ENCODE peak calls at places on chromosomes 1 and 21, in eight cellular contexts. One of them, this sample, is unnamed.

GRCh38 chr1:100622966-100623762 is 85.2 kb downstream of the GPR88 start:
- DNase-seq in fibroblast of pulmonary artery: peak
- DNase-seq in GM13976: no peak
- DNase-seq in ovary: no peak
- DNase-seq in GM12865: no peak
- DNase-seq in omental fat pad: no peak
- DNase-seq in endothelial cell: no peak
- DNase-seq in dorsolateral prefrontal cortex: no peak
- DNase-seq in this sample: no peak

GRCh38 chr1:12167493-12168429 is 970 bp downstream of the TNFRSF1B start:
- DNase-seq in fibroblast of pulmonary artery: no peak
- DNase-seq in GM13976: peak
- DNase-seq in ovary: no peak
- DNase-seq in GM12865: peak
- DNase-seq in omental fat pad: no peak
- DNase-seq in endothelial cell: no peak
- DNase-seq in dorsolateral prefrontal cortex: no peak
- DNase-seq in this sample: peak

GRCh38 chr1:237084399-237085077 is 42.6 kb downstream of the RYR2 start:
- DNase-seq in fibroblast of pulmonary artery: no peak
- DNase-seq in GM13976: no peak
- DNase-seq in ovary: no peak
- DNase-seq in GM12865: no peak
- DNase-seq in omental fat pad: no peak
- DNase-seq in endothelial cell: no peak
- DNase-seq in dorsolateral prefrontal cortex: no peak
- DNase-seq in this sample: no peak

GRCh38 chr1:42957880-42958487 is 684 bp downstream of the SLC2A1 start:
- DNase-seq in fibroblast of pulmonary artery: peak
- DNase-seq in GM13976: peak
- DNase-seq in ovary: peak
- DNase-seq in GM12865: peak
- DNase-seq in omental fat pad: no peak
- DNase-seq in endothelial cell: peak
- DNase-seq in dorsolateral prefrontal cortex: peak
- DNase-seq in this sample: peak

GRCh38 chr1:218772575-218772974 is 401.1 kb upstream of the LYPLAL1 start:
- DNase-seq in fibroblast of pulmonary artery: peak
- DNase-seq in GM13976: no peak
- DNase-seq in ovary: no peak
- DNase-seq in GM12865: no peak
- DNase-seq in omental fat pad: no peak
- DNase-seq in endothelial cell: no peak
- DNase-seq in dorsolateral prefrontal cortex: no peak
- DNase-seq in this sample: no peak

GRCh38 chr1:9338354-9339250 is 45.9 kb downstream of the SPSB1 start:
- DNase-seq in fibroblast of pulmonary artery: no peak
- DNase-seq in GM13976: no peak
- DNase-seq in ovary: peak
- DNase-seq in GM12865: no peak
- DNase-seq in omental fat pad: no peak
- DNase-seq in endothelial cell: peak
- DNase-seq in dorsolateral prefrontal cortex: no peak
- DNase-seq in this sample: no peak

GRCh38 chr1:64098856-64099606 is 104.4 kb upstream of the UBE2U start:
- DNase-seq in fibroblast of pulmonary artery: peak
- DNase-seq in GM13976: no peak
- DNase-seq in ovary: no peak
- DNase-seq in GM12865: no peak
- DNase-seq in omental fat pad: no peak
- DNase-seq in endothelial cell: no peak
- DNase-seq in dorsolateral prefrontal cortex: no peak
- DNase-seq in this sample: no peak

GRCh38 chr1:41739061-41739955 is 179.4 kb downstream of the HIVEP3 start:
- DNase-seq in fibroblast of pulmonary artery: peak
- DNase-seq in GM13976: peak
- DNase-seq in ovary: no peak
- DNase-seq in GM12865: peak
- DNase-seq in omental fat pad: peak
- DNase-seq in endothelial cell: no peak
- DNase-seq in dorsolateral prefrontal cortex: peak
- DNase-seq in this sample: peak

GRCh38 chr1:153390938-153391710 is at the start of gene S100A8:
- DNase-seq in fibroblast of pulmonary artery: peak
- DNase-seq in GM13976: no peak
- DNase-seq in ovary: no peak
- DNase-seq in GM12865: no peak
- DNase-seq in omental fat pad: no peak
- DNase-seq in endothelial cell: no peak
- DNase-seq in dorsolateral prefrontal cortex: no peak
- DNase-seq in this sample: no peak

GRCh38 chr1:235113183-235113917 is 15.3 kb downstream of the TOMM20 start:
- DNase-seq in fibroblast of pulmonary artery: no peak
- DNase-seq in GM13976: no peak
- DNase-seq in ovary: no peak
- DNase-seq in GM12865: no peak
- DNase-seq in omental fat pad: no peak
- DNase-seq in endothelial cell: no peak
- DNase-seq in dorsolateral prefrontal cortex: no peak
- DNase-seq in this sample: no peak

GRCh38 chr1:240092301-240093119 is 827 bp downstream of the FMN2 start:
- DNase-seq in fibroblast of pulmonary artery: peak
- DNase-seq in GM13976: peak
- DNase-seq in ovary: peak
- DNase-seq in GM12865: no peak
- DNase-seq in omental fat pad: no peak
- DNase-seq in endothelial cell: peak
- DNase-seq in dorsolateral prefrontal cortex: peak
- DNase-seq in this sample: no peak

GRCh38 chr1:8562881-8563865 is 245.3 kb downstream of the SLC45A1 start:
- DNase-seq in fibroblast of pulmonary artery: peak
- DNase-seq in GM13976: no peak
- DNase-seq in ovary: no peak
- DNase-seq in GM12865: no peak
- DNase-seq in omental fat pad: no peak
- DNase-seq in endothelial cell: no peak
- DNase-seq in dorsolateral prefrontal cortex: no peak
- DNase-seq in this sample: no peak

GRCh38 chr1:203166192-203166940 is 9.3 kb downstream of the MYBPH start:
- DNase-seq in fibroblast of pulmonary artery: no peak
- DNase-seq in GM13976: peak
- DNase-seq in ovary: no peak
- DNase-seq in GM12865: peak
- DNase-seq in omental fat pad: no peak
- DNase-seq in endothelial cell: no peak
- DNase-seq in dorsolateral prefrontal cortex: no peak
- DNase-seq in this sample: peak

GRCh38 chr21:46163375-46163774 is 8.0 kb upstream of the FTCD start:
- DNase-seq in fibroblast of pulmonary artery: no peak
- DNase-seq in GM13976: no peak
- DNase-seq in ovary: no peak
- DNase-seq in GM12865: no peak
- DNase-seq in omental fat pad: peak
- DNase-seq in endothelial cell: no peak
- DNase-seq in dorsolateral prefrontal cortex: no peak
- DNase-seq in this sample: no peak

GRCh38 chr21:34636961-34637360 is 22.0 kb upstream of the RCAN1 start:
- DNase-seq in fibroblast of pulmonary artery: no peak
- DNase-seq in GM13976: no peak
- DNase-seq in ovary: no peak
- DNase-seq in GM12865: no peak
- DNase-seq in omental fat pad: no peak
- DNase-seq in endothelial cell: no peak
- DNase-seq in dorsolateral prefrontal cortex: no peak
- DNase-seq in this sample: no peak

GRCh38 chr21:34630536-34631143 is 15.7 kb upstream of the RCAN1 start:
- DNase-seq in fibroblast of pulmonary artery: peak
- DNase-seq in GM13976: peak
- DNase-seq in ovary: no peak
- DNase-seq in GM12865: peak
- DNase-seq in omental fat pad: no peak
- DNase-seq in endothelial cell: peak
- DNase-seq in dorsolateral prefrontal cortex: no peak
- DNase-seq in this sample: peak

GRCh38 chr21:34632498-34632897 is 17.6 kb upstream of the RCAN1 start:
- DNase-seq in fibroblast of pulmonary artery: no peak
- DNase-seq in GM13976: no peak
- DNase-seq in ovary: no peak
- DNase-seq in GM12865: no peak
- DNase-seq in omental fat pad: no peak
- DNase-seq in endothelial cell: no peak
- DNase-seq in dorsolateral prefrontal cortex: no peak
- DNase-seq in this sample: no peak

GRCh38 chr21:34639250-34639649 is 24.3 kb upstream of the RCAN1 start:
- DNase-seq in fibroblast of pulmonary artery: no peak
- DNase-seq in GM13976: no peak
- DNase-seq in ovary: no peak
- DNase-seq in GM12865: peak
- DNase-seq in omental fat pad: no peak
- DNase-seq in endothelial cell: no peak
- DNase-seq in dorsolateral prefrontal cortex: no peak
- DNase-seq in this sample: no peak

DNA sequence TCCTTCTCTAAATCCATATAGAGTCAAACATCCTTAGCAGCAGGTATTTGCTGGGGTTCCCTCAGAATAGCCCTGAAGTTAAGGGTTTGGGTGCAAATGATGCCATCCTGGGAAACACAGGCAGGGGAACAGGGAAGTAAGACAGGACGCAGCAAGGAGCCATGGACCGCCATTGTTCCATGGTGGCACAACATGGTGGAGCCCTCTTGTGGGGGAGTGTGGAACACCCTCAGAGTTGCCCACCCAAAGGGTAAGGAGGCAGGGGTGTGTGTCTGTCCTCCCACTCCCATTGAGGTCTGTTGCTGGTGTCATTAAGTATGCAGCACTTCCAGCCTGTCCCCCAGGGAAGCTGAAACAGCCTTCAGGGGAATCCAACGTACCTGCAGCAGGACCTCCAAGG is 20.4 kb upstream of the RCAN1 start:
- DNase-seq in fibroblast of pulmonary artery: no peak
- DNase-seq in GM13976: no peak
- DNase-seq in ovary: no peak
- DNase-seq in GM12865: no peak
- DNase-seq in omental fat pad: no peak
- DNase-seq in endothelial cell: peak
- DNase-seq in dorsolateral prefrontal cortex: no peak
- DNase-seq in this sample: peak
- TF ChIP-seq CTCF in fibroblast of pulmonary artery: peak
- TF ChIP-seq CTCF in GM13976: no peak
- TF ChIP-seq CTCF in ovary: no peak
- TF ChIP-seq CTCF in GM12865: peak
- TF ChIP-seq CTCF in omental fat pad: no peak
- TF ChIP-seq CTCF in endothelial cell: no peak
- TF ChIP-seq CTCF in dorsolateral prefrontal cortex: peak
- TF ChIP-seq CTCF in this sample: peak

GRCh38 chr1:227219715-227220292 is 98.5 kb downstream of the CDC42BPA start:
- DNase-seq in fibroblast of pulmonary artery: no peak
- DNase-seq in GM13976: no peak
- DNase-seq in ovary: no peak
- DNase-seq in GM12865: no peak
- DNase-seq in omental fat pad: no peak
- DNase-seq in endothelial cell: no peak
- DNase-seq in dorsolateral prefrontal cortex: no peak
- DNase-seq in this sample: no peak
- TF ChIP-seq CTCF in fibroblast of pulmonary artery: no peak
- TF ChIP-seq CTCF in GM13976: no peak
- TF ChIP-seq CTCF in ovary: no peak
- TF ChIP-seq CTCF in GM12865: no peak
- TF ChIP-seq CTCF in omental fat pad: no peak
- TF ChIP-seq CTCF in endothelial cell: no peak
- TF ChIP-seq CTCF in dorsolateral prefrontal cortex: no peak
- TF ChIP-seq CTCF in this sample: no peak

GRCh38 chr21:15062566-15062965 is 2.2 kb downstream of the NRIP1 start:
- DNase-seq in fibroblast of pulmonary artery: peak
- DNase-seq in GM13976: no peak
- DNase-seq in ovary: no peak
- DNase-seq in GM12865: peak
- DNase-seq in omental fat pad: no peak
- DNase-seq in endothelial cell: no peak
- DNase-seq in dorsolateral prefrontal cortex: no peak
- DNase-seq in this sample: no peak
- TF ChIP-seq CTCF in fibroblast of pulmonary artery: peak
- TF ChIP-seq CTCF in GM13976: peak
- TF ChIP-seq CTCF in ovary: no peak
- TF ChIP-seq CTCF in GM12865: no peak
- TF ChIP-seq CTCF in omental fat pad: no peak
- TF ChIP-seq CTCF in endothelial cell: no peak
- TF ChIP-seq CTCF in dorsolateral prefrontal cortex: peak
- TF ChIP-seq CTCF in this sample: peak

GRCh38 chr21:25215698-25216384 is 391.4 kb downstream of the MRPL39 start:
- DNase-seq in fibroblast of pulmonary artery: no peak
- DNase-seq in GM13976: no peak
- DNase-seq in ovary: no peak
- DNase-seq in GM12865: peak
- DNase-seq in omental fat pad: no peak
- DNase-seq in endothelial cell: no peak
- DNase-seq in dorsolateral prefrontal cortex: no peak
- DNase-seq in this sample: no peak
- TF ChIP-seq CTCF in fibroblast of pulmonary artery: no peak
- TF ChIP-seq CTCF in GM13976: no peak
- TF ChIP-seq CTCF in ovary: no peak
- TF ChIP-seq CTCF in GM12865: no peak
- TF ChIP-seq CTCF in omental fat pad: no peak
- TF ChIP-seq CTCF in endothelial cell: no peak
- TF ChIP-seq CTCF in dorsolateral prefrontal cortex: no peak
- TF ChIP-seq CTCF in this sample: no peak

GRCh38 chr1:20165522-20165951 is 20.4 kb upstream of the UBXN10 start:
- DNase-seq in fibroblast of pulmonary artery: peak
- DNase-seq in GM13976: peak
- DNase-seq in ovary: no peak
- DNase-seq in GM12865: peak
- DNase-seq in omental fat pad: no peak
- DNase-seq in endothelial cell: no peak
- DNase-seq in dorsolateral prefrontal cortex: no peak
- DNase-seq in this sample: peak
- TF ChIP-seq CTCF in fibroblast of pulmonary artery: peak
- TF ChIP-seq CTCF in GM13976: peak
- TF ChIP-seq CTCF in ovary: no peak
- TF ChIP-seq CTCF in GM12865: peak
- TF ChIP-seq CTCF in omental fat pad: no peak
- TF ChIP-seq CTCF in endothelial cell: peak
- TF ChIP-seq CTCF in dorsolateral prefrontal cortex: peak
- TF ChIP-seq CTCF in this sample: peak

DNA sequence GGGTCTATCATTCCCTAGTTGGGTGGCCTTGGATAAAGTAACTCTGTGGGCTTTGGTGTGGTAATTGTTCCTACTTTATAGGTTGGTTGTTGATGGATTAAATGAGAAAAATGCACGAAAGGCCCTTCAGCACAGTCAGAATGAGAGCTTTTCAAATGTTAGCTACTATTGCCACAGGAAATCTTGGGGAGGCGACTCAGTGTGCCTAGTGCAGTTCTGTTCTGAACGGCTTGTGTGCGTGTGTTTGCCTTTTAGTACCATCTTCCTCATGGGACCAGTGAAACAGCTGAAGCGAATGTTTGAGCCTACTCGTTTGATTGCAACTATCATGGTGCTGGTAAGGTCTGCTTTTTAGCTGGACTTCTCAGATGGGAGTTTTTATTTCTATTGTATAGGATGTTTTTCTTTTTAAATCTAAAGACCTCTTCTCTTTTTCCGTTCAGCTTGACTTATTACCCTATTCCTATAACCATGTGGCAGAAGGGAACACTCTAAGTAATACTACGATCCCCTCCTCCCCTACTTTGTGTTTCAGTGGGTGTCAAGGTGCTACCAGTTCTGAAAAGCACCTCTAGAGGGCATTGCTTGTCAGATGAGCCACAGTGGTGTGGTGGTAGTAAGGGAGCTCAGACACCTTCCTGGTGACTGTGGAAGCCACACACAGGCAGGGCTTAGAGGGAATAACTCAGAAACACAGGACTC is 9.2 kb downstream of the SFT2D2 start:
- DNase-seq in fibroblast of pulmonary artery: peak
- DNase-seq in GM13976: peak
- DNase-seq in ovary: no peak
- DNase-seq in GM12865: peak
- DNase-seq in omental fat pad: no peak
- DNase-seq in endothelial cell: peak
- DNase-seq in dorsolateral prefrontal cortex: no peak
- DNase-seq in this sample: peak
- TF ChIP-seq CTCF in fibroblast of pulmonary artery: peak
- TF ChIP-seq CTCF in GM13976: peak
- TF ChIP-seq CTCF in ovary: no peak
- TF ChIP-seq CTCF in GM12865: peak
- TF ChIP-seq CTCF in omental fat pad: no peak
- TF ChIP-seq CTCF in endothelial cell: peak
- TF ChIP-seq CTCF in dorsolateral prefrontal cortex: peak
- TF ChIP-seq CTCF in this sample: peak